ENCODE peak calls at places on chromosome 10, in nine cellular contexts. F, R, H, A, J, M, N, Z and U are unnamed samples.
A peak's percentile ranks its signal among the peaks of the same experiment; 100 is the strongest.

GRCh38 chr10:19979628-19980027 is 163.4 kb downstream of the PLXDC2 start:
- DNase-seq in F (no peak), R (no peak), H (no peak), A (no peak), J (no peak), M (no peak), N (no peak), Z (peak; percentile 29), U (no peak)

GRCh38 chr10:20885678-20886077 is 11.4 kb downstream of the NEBL start:
- DNase-seq in F (no peak), R (no peak), H (no peak), A (no peak), J (peak; percentile 4), M (peak; percentile 24), N (no peak), Z (peak; percentile 24), U (no peak)

GRCh38 chr10:871951-872403 is 59.5 kb downstream of the LARP4B start:
- DNase-seq in F (no peak), R (no peak), H (no peak), A (no peak), J (no peak), M (no peak), N (no peak), Z (peak; percentile 10), U (no peak)

GRCh38 chr10:10526846-10527245 is 490.8 kb upstream of the CELF2 start:
- DNase-seq in F (no peak), R (no peak), H (no peak), A (no peak), J (no peak), M (no peak), N (no peak), Z (no peak), U (no peak)

GRCh38 chr10:7107287-7107686 is 303.5 kb downstream of the SFMBT2 start:
- DNase-seq in F (no peak), R (no peak), H (peak; percentile 68), A (no peak), J (no peak), M (peak; percentile 55), N (no peak), Z (peak; percentile 54), U (peak; percentile 47)

GRCh38 chr10:86674912-86675311 is 6.6 kb downstream of the LDB3 start:
- DNase-seq in F (no peak), R (no peak), H (no peak), A (no peak), J (no peak), M (no peak), N (no peak), Z (no peak), U (no peak)

GRCh38 chr10:77409697-77410471 is 227.7 kb downstream of the KCNMA1 start:
- DNase-seq in F (no peak), R (no peak), H (no peak), A (no peak), J (peak; percentile 58), M (no peak), N (peak; percentile 89), Z (no peak), U (no peak)

GRCh38 chr10:122551450-122551849 is 9.1 kb upstream of the DMBT1 start:
- DNase-seq in F (no peak), R (no peak), H (no peak), A (peak; percentile 41), J (no peak), M (no peak), N (no peak), Z (no peak), U (no peak)

GRCh38 chr10:21943633-21944265 is 59.8 kb downstream of the DNAJC1 start:
- DNase-seq in F (no peak), R (no peak), H (no peak), A (no peak), J (no peak), M (no peak), N (no peak), Z (no peak), U (no peak)

GRCh38 chr10:108629843-108630242 is 1293.5 kb downstream of the XPNPEP1 start:
- DNase-seq in F (no peak), R (no peak), H (no peak), A (no peak), J (no peak), M (peak; percentile 83), N (no peak), Z (no peak), U (no peak)

GRCh38 chr10:7121154-7121797 is 289.6 kb downstream of the SFMBT2 start:
- DNase-seq in F (peak; percentile 43), R (peak; percentile 38), H (peak; percentile 35), A (peak; percentile 75), J (peak; percentile 61), M (peak; percentile 40), N (no peak), Z (no peak), U (no peak)

GRCh38 chr10:132319853-132320669 is 11.9 kb upstream of the LRRC27 start:
- DNase-seq in F (no peak), R (no peak), H (peak; percentile 88), A (peak; percentile 84), J (peak; percentile 49), M (peak; percentile 90), N (no peak), Z (peak; percentile 57), U (peak; percentile 87)

GRCh38 chr10:90905925-90906324 is 15.0 kb downstream of the ANKRD1 start:
- DNase-seq in F (no peak), R (no peak), H (no peak), A (no peak), J (no peak), M (no peak), N (no peak), Z (no peak), U (no peak)

GRCh38 chr10:18437486-18437885 is 213.9 kb downstream of the NSUN6 start:
- DNase-seq in F (no peak), R (no peak), H (no peak), A (no peak), J (no peak), M (peak; percentile 35), N (no peak), Z (peak; percentile 9), U (peak; percentile 8)

GRCh38 chr10:121591186-121591585 is 7.1 kb downstream of the FGFR2 start:
- DNase-seq in F (no peak), R (no peak), H (no peak), A (no peak), J (no peak), M (no peak), N (no peak), Z (no peak), U (no peak)

GRCh38 chr10:47326927-47327330 is 4.7 kb downstream of the GDF2 start:
- DNase-seq in F (no peak), R (no peak), H (no peak), A (no peak), J (no peak), M (no peak), N (no peak), Z (no peak), U (no peak)

GRCh38 chr10:114015708-114016107 is 28.0 kb upstream of the ADRB1 start:
- DNase-seq in F (no peak), R (no peak), H (no peak), A (no peak), J (no peak), M (no peak), N (no peak), Z (no peak), U (no peak)

GRCh38 chr10:34119456-34119855 is 695.6 kb downstream of the PARD3 start:
- DNase-seq in F (no peak), R (no peak), H (no peak), A (no peak), J (no peak), M (no peak), N (no peak), Z (no peak), U (no peak)

GRCh38 chr10:2985729-2986232 is 81.6 kb upstream of the PFKP start:
- DNase-seq in F (no peak), R (no peak), H (peak; percentile 29), A (no peak), J (peak; percentile 74), M (peak; percentile 57), N (peak; percentile 83), Z (peak; percentile 78), U (peak; percentile 41)

GRCh38 chr10:58830748-58831147 is 318.1 kb downstream of the BICC1 start:
- DNase-seq in F (no peak), R (no peak), H (no peak), A (no peak), J (no peak), M (no peak), N (no peak), Z (no peak), U (no peak)
- TF ChIP-seq CTCF in F (no peak), R (no peak), H (no peak), A (no peak), J (no peak), M (no peak), N (no peak), Z (no peak), U (no peak)

GRCh38 chr10:16916496-16916895 is 99.3 kb upstream of the RSU1 start:
- DNase-seq in F (no peak), R (no peak), H (no peak), A (no peak), J (no peak), M (no peak), N (no peak), Z (no peak), U (no peak)
- TF ChIP-seq CTCF in F (no peak), R (no peak), H (no peak), A (no peak), J (no peak), M (no peak), N (no peak), Z (no peak), U (no peak)

GRCh38 chr10:53840668-53841067 is 960.4 kb downstream of the PCDH15 start:
- DNase-seq in F (no peak), R (no peak), H (no peak), A (no peak), J (no peak), M (no peak), N (no peak), Z (no peak), U (no peak)

GRCh38 chr10:53836638-53837037 is 964.4 kb downstream of the PCDH15 start:
- DNase-seq in F (no peak), R (no peak), H (no peak), A (no peak), J (no peak), M (peak; percentile 6), N (no peak), Z (peak; percentile 62), U (no peak)

GRCh38 chr10:53841746-53842145 is 959.3 kb downstream of the PCDH15 start:
- DNase-seq in F (no peak), R (no peak), H (no peak), A (no peak), J (no peak), M (no peak), N (no peak), Z (no peak), U (no peak)

GRCh38 chr10:53843691-53844362 is 957.2 kb downstream of the PCDH15 start:
- DNase-seq in F (no peak), R (no peak), H (peak; percentile 42), A (no peak), J (peak; percentile 22), M (no peak), N (no peak), Z (peak; percentile 42), U (no peak)

GRCh38 chr10:53839437-53840039 is 961.5 kb downstream of the PCDH15 start:
- DNase-seq in F (no peak), R (no peak), H (peak; percentile 42), A (no peak), J (no peak), M (peak; percentile 37), N (no peak), Z (peak; percentile 15), U (no peak)
- TF ChIP-seq CTCF in F (no peak), R (peak; percentile 17), H (peak; percentile 49), A (no peak), J (no peak), M (peak; percentile 36), N (peak; percentile 21), Z (peak; percentile 73), U (peak; percentile 33)

GRCh38 chr10:111281516-111281915 is 204.7 kb downstream of the ADRA2A start:
- DNase-seq in F (no peak), R (no peak), H (no peak), A (no peak), J (peak; percentile 19), M (peak; percentile 18), N (no peak), Z (no peak), U (no peak)
- TF ChIP-seq CTCF in F (no peak), R (peak; percentile 24), H (no peak), A (no peak), J (no peak), M (peak; percentile 41), N (no peak), Z (peak; percentile 25), U (no peak)